ENCODE peak calls at places on chromosome 1, in nine cellular contexts. X, N, E, M, W, Z, Q, O and R are unnamed samples.

GRCh38 chr1:236403905-236404696 is 10.0 kb downstream of the EDARADD start:
- DNase-seq in Z (no peak), E (no peak), N (no peak), W (no peak), X (no peak), Q (no peak), O (no peak), M (no peak), R (peak; percentile 40)

GRCh38 chr1:207423560-207424292 is 30.4 kb upstream of the CR2 start:
- DNase-seq in E (no peak), M (no peak), W (no peak), Q (no peak), Z (no peak), O (no peak), X (no peak), N (no peak), R (no peak)

GRCh38 chr1:244173765-244174164 is 122.7 kb downstream of the ZBTB18 start:
- DNase-seq in E (no peak), O (no peak), N (no peak), W (no peak), X (no peak), M (no peak), Z (no peak), Q (no peak), R (no peak)

GRCh38 chr1:22739648-22740385 is 29.2 kb downstream of the EPHB2 start:
- DNase-seq in O (no peak), W (no peak), N (no peak), Q (peak; percentile 58), M (peak; percentile 90), Z (no peak), E (peak; percentile 93), X (no peak), R (no peak)

GRCh38 chr1:196450143-196450911 is 157.9 kb downstream of the KCNT2 start:
- DNase-seq in X (no peak), N (no peak), Q (no peak), E (no peak), Z (no peak), M (no peak), W (no peak), O (no peak), R (no peak)

GRCh38 chr1:66788231-66788939 is 12.7 kb downstream of the INSL5 start:
- DNase-seq in O (no peak), M (no peak), Q (no peak), X (no peak), W (peak; percentile 56), E (no peak), N (peak; percentile 6), Z (no peak), R (no peak)

GRCh38 chr1:119132179-119132578 is 8.3 kb downstream of the WARS2 start:
- DNase-seq in M (peak; percentile 37), N (no peak), X (no peak), O (no peak), Z (no peak), W (no peak), Q (no peak), E (no peak), R (no peak)

GRCh38 chr1:12336436-12336835 is 106.6 kb downstream of the VPS13D start:
- DNase-seq in E (no peak), W (no peak), N (no peak), X (no peak), O (no peak), Q (no peak), Z (no peak), M (peak; percentile 23), R (no peak)

GRCh38 chr1:228866498-228866897 is 131.2 kb downstream of the RHOU start:
- DNase-seq in O (no peak), Z (no peak), Q (peak; percentile 24), X (no peak), E (no peak), W (no peak), M (no peak), N (no peak), R (no peak)

GRCh38 chr1:88503656-88504055 is 180.4 kb upstream of the PKN2 start:
- DNase-seq in Q (no peak), O (no peak), X (no peak), Z (no peak), E (no peak), M (no peak), W (no peak), N (no peak), R (no peak)

GRCh38 chr1:29643838-29644440 is 407.6 kb downstream of the PTPRU start:
- DNase-seq in E (no peak), N (no peak), X (no peak), O (no peak), M (no peak), Z (no peak), W (no peak), Q (no peak), R (no peak)

GRCh38 chr1:201091256-201091655 is 21.0 kb downstream of the CACNA1S start:
- DNase-seq in N (no peak), M (no peak), E (no peak), W (no peak), X (no peak), O (no peak), Z (no peak), Q (no peak), R (no peak)